ENCODE peak calls at places on chromosomes 4 and X, in ten cellular contexts. One of them, this sample, is unnamed.

GRCh38 chr4:139552908-139553307 is 3.1 kb downstream of the SETD7 start:
- DNase-seq in GM20000: no peak
- DNase-seq in CD8-positive, alpha-beta T cell: no peak
- DNase-seq in K562: no peak
- DNase-seq in fibroblast of gingiva: no peak
- DNase-seq in lung microvascular endothelial cell: no peak
- DNase-seq in NCI-H1092: no peak
- DNase-seq in stimulated activated CD4-positive, alpha-beta T cell treated with anti-CD3 and anti-CD28 coated beads, Interleukin-4, amount 100 ng/mL, for 1 hour: no peak
- DNase-seq in Kasumi-1: no peak
- DNase-seq in HT1080: no peak
- DNase-seq in this sample: no peak

GRCh38 chr4:138910201-138910913 is 105.2 kb upstream of the NOCT start:
- DNase-seq in lung microvascular endothelial cell: peak; percentile 31
- DNase-seq in GM20000: no peak
- DNase-seq in fibroblast of gingiva: no peak
- DNase-seq in NCI-H1092: peak; percentile 90
- DNase-seq in Kasumi-1: no peak
- DNase-seq in stimulated activated CD4-positive, alpha-beta T cell treated with anti-CD3 and anti-CD28 coated beads, Interleukin-4, amount 100 ng/mL, for 1 hour: no peak
- DNase-seq in CD8-positive, alpha-beta T cell: no peak
- DNase-seq in K562: peak; percentile 19
- DNase-seq in HT1080: peak; percentile 61
- DNase-seq in this sample: no peak

GRCh38 chr4:74235135-74235534 is 73.1 kb upstream of the EPGN start:
- DNase-seq in Kasumi-1: peak; percentile 47
- DNase-seq in HT1080: no peak
- DNase-seq in lung microvascular endothelial cell: no peak
- DNase-seq in NCI-H1092: no peak
- DNase-seq in stimulated activated CD4-positive, alpha-beta T cell treated with anti-CD3 and anti-CD28 coated beads, Interleukin-4, amount 100 ng/mL, for 1 hour: no peak
- DNase-seq in K562: no peak
- DNase-seq in fibroblast of gingiva: no peak
- DNase-seq in CD8-positive, alpha-beta T cell: no peak
- DNase-seq in GM20000: no peak
- DNase-seq in this sample: no peak

GRCh38 chr4:65831828-65832227 is 161.5 kb upstream of the EPHA5 start:
- DNase-seq in lung microvascular endothelial cell: no peak
- DNase-seq in GM20000: no peak
- DNase-seq in stimulated activated CD4-positive, alpha-beta T cell treated with anti-CD3 and anti-CD28 coated beads, Interleukin-4, amount 100 ng/mL, for 1 hour: no peak
- DNase-seq in K562: no peak
- DNase-seq in HT1080: no peak
- DNase-seq in NCI-H1092: no peak
- DNase-seq in CD8-positive, alpha-beta T cell: no peak
- DNase-seq in Kasumi-1: no peak
- DNase-seq in fibroblast of gingiva: no peak
- DNase-seq in this sample: no peak

GRCh38 chrX:120839506-120839905 is 36.2 kb downstream of the CT47B1 start:
- DNase-seq in HT1080: peak; percentile 36
- DNase-seq in Kasumi-1: no peak
- DNase-seq in lung microvascular endothelial cell: peak; percentile 6
- DNase-seq in fibroblast of gingiva: no peak
- DNase-seq in NCI-H1092: no peak
- DNase-seq in GM20000: no peak
- DNase-seq in stimulated activated CD4-positive, alpha-beta T cell treated with anti-CD3 and anti-CD28 coated beads, Interleukin-4, amount 100 ng/mL, for 1 hour: no peak
- DNase-seq in CD8-positive, alpha-beta T cell: no peak
- DNase-seq in K562: no peak
- DNase-seq in this sample: peak; percentile 28

GRCh38 chr4:2296621-2297601 is 35.0 kb upstream of the MXD4 start:
- DNase-seq in K562: no peak
- DNase-seq in NCI-H1092: no peak
- DNase-seq in Kasumi-1: no peak
- DNase-seq in HT1080: no peak
- DNase-seq in lung microvascular endothelial cell: no peak
- DNase-seq in GM20000: no peak
- DNase-seq in stimulated activated CD4-positive, alpha-beta T cell treated with anti-CD3 and anti-CD28 coated beads, Interleukin-4, amount 100 ng/mL, for 1 hour: peak; percentile 13
- DNase-seq in fibroblast of gingiva: no peak
- DNase-seq in CD8-positive, alpha-beta T cell: no peak
- DNase-seq in this sample: no peak

GRCh38 chr4:93829531-93830089 is 1.1 kb downstream of the ATOH1 start:
- DNase-seq in NCI-H1092: no peak
- DNase-seq in stimulated activated CD4-positive, alpha-beta T cell treated with anti-CD3 and anti-CD28 coated beads, Interleukin-4, amount 100 ng/mL, for 1 hour: no peak
- DNase-seq in HT1080: no peak
- DNase-seq in fibroblast of gingiva: no peak
- DNase-seq in GM20000: no peak
- DNase-seq in CD8-positive, alpha-beta T cell: no peak
- DNase-seq in Kasumi-1: no peak
- DNase-seq in lung microvascular endothelial cell: no peak
- DNase-seq in K562: no peak
- DNase-seq in this sample: no peak

GRCh38 chrX:103330601-103331397 is 760 bp downstream of the TCEAL7 start:
- DNase-seq in CD8-positive, alpha-beta T cell: no peak
- DNase-seq in fibroblast of gingiva: no peak
- DNase-seq in lung microvascular endothelial cell: no peak
- DNase-seq in HT1080: no peak
- DNase-seq in GM20000: no peak
- DNase-seq in stimulated activated CD4-positive, alpha-beta T cell treated with anti-CD3 and anti-CD28 coated beads, Interleukin-4, amount 100 ng/mL, for 1 hour: no peak
- DNase-seq in K562: no peak
- DNase-seq in Kasumi-1: no peak
- DNase-seq in NCI-H1092: no peak
- DNase-seq in this sample: no peak

GRCh38 chr4:100986360-100986868 is 360.9 kb downstream of the PPP3CA start:
- DNase-seq in CD8-positive, alpha-beta T cell: no peak
- DNase-seq in HT1080: no peak
- DNase-seq in NCI-H1092: no peak
- DNase-seq in fibroblast of gingiva: no peak
- DNase-seq in Kasumi-1: no peak
- DNase-seq in stimulated activated CD4-positive, alpha-beta T cell treated with anti-CD3 and anti-CD28 coated beads, Interleukin-4, amount 100 ng/mL, for 1 hour: no peak
- DNase-seq in K562: no peak
- DNase-seq in GM20000: no peak
- DNase-seq in lung microvascular endothelial cell: no peak
- DNase-seq in this sample: no peak

GRCh38 chrX:136166221-136166855 is 19.0 kb downstream of the FHL1 start:
- DNase-seq in fibroblast of gingiva: peak; percentile 58
- DNase-seq in GM20000: no peak
- DNase-seq in HT1080: no peak
- DNase-seq in NCI-H1092: no peak
- DNase-seq in Kasumi-1: peak; percentile 11
- DNase-seq in stimulated activated CD4-positive, alpha-beta T cell treated with anti-CD3 and anti-CD28 coated beads, Interleukin-4, amount 100 ng/mL, for 1 hour: no peak
- DNase-seq in CD8-positive, alpha-beta T cell: no peak
- DNase-seq in K562: no peak
- DNase-seq in lung microvascular endothelial cell: peak; percentile 33
- DNase-seq in this sample: peak; percentile 3

GRCh38 chr4:663046-663437 is 11.0 kb downstream of the ATP5ME start:
- DNase-seq in HT1080: no peak
- DNase-seq in stimulated activated CD4-positive, alpha-beta T cell treated with anti-CD3 and anti-CD28 coated beads, Interleukin-4, amount 100 ng/mL, for 1 hour: peak; percentile 2
- DNase-seq in NCI-H1092: no peak
- DNase-seq in Kasumi-1: no peak
- DNase-seq in GM20000: no peak
- DNase-seq in CD8-positive, alpha-beta T cell: no peak
- DNase-seq in K562: no peak
- DNase-seq in fibroblast of gingiva: no peak
- DNase-seq in lung microvascular endothelial cell: no peak
- DNase-seq in this sample: no peak

GRCh38 chrX:43580621-43581020 is 75.5 kb upstream of the MAOA start:
- DNase-seq in NCI-H1092: no peak
- DNase-seq in K562: no peak
- DNase-seq in CD8-positive, alpha-beta T cell: no peak
- DNase-seq in lung microvascular endothelial cell: no peak
- DNase-seq in Kasumi-1: no peak
- DNase-seq in HT1080: no peak
- DNase-seq in GM20000: no peak
- DNase-seq in stimulated activated CD4-positive, alpha-beta T cell treated with anti-CD3 and anti-CD28 coated beads, Interleukin-4, amount 100 ng/mL, for 1 hour: no peak
- DNase-seq in fibroblast of gingiva: no peak
- DNase-seq in this sample: no peak

GRCh38 chr4:149113804-149114430 is 671.7 kb upstream of the NR3C2 start:
- DNase-seq in lung microvascular endothelial cell: peak; percentile 5
- DNase-seq in HT1080: peak; percentile 86
- DNase-seq in K562: no peak
- DNase-seq in stimulated activated CD4-positive, alpha-beta T cell treated with anti-CD3 and anti-CD28 coated beads, Interleukin-4, amount 100 ng/mL, for 1 hour: no peak
- DNase-seq in CD8-positive, alpha-beta T cell: no peak
- DNase-seq in fibroblast of gingiva: peak; percentile 55
- DNase-seq in GM20000: no peak
- DNase-seq in NCI-H1092: no peak
- DNase-seq in Kasumi-1: no peak
- DNase-seq in this sample: no peak

GRCh38 chrX:81120936-81121351 is 80.8 kb downstream of the HMGN5 start:
- DNase-seq in CD8-positive, alpha-beta T cell: no peak
- DNase-seq in HT1080: peak; percentile 47
- DNase-seq in lung microvascular endothelial cell: peak; percentile 47
- DNase-seq in fibroblast of gingiva: peak; percentile 35
- DNase-seq in stimulated activated CD4-positive, alpha-beta T cell treated with anti-CD3 and anti-CD28 coated beads, Interleukin-4, amount 100 ng/mL, for 1 hour: peak; percentile 29
- DNase-seq in GM20000: peak; percentile 5
- DNase-seq in Kasumi-1: peak; percentile 44
- DNase-seq in NCI-H1092: no peak
- DNase-seq in K562: peak; percentile 15
- DNase-seq in this sample: peak; percentile 76

GRCh38 chrX:16828126-16828908 is 41.8 kb downstream of the RBBP7 start:
- DNase-seq in stimulated activated CD4-positive, alpha-beta T cell treated with anti-CD3 and anti-CD28 coated beads, Interleukin-4, amount 100 ng/mL, for 1 hour: no peak
- DNase-seq in lung microvascular endothelial cell: no peak
- DNase-seq in CD8-positive, alpha-beta T cell: no peak
- DNase-seq in HT1080: peak; percentile 65
- DNase-seq in GM20000: no peak
- DNase-seq in K562: no peak
- DNase-seq in NCI-H1092: no peak
- DNase-seq in fibroblast of gingiva: peak; percentile 79
- DNase-seq in Kasumi-1: no peak
- DNase-seq in this sample: no peak